ENCODE peak calls at places on chromosome 3, in ten cellular contexts. One of them, this sample, is unnamed.

GRCh38 chr3:188624384-188624783 is 470.4 kb downstream of the LPP start:
- DNase-seq in stomach: peak; percentile 33
- DNase-seq in sigmoid colon: peak; percentile 87
- DNase-seq in breast epithelium: no peak
- DNase-seq in GM23338: no peak
- DNase-seq in HepG2: no peak
- DNase-seq in K562: no peak
- DNase-seq in H1: no peak
- DNase-seq in transverse colon: peak; percentile 29
- DNase-seq in endothelial cell of umbilical vein: no peak
- DNase-seq in this sample: no peak

GRCh38 chr3:150742679-150743078 is 20.3 kb downstream of the SIAH2 start:
- DNase-seq in GM23338: no peak
- DNase-seq in transverse colon: no peak
- DNase-seq in HepG2: no peak
- DNase-seq in stomach: no peak
- DNase-seq in endothelial cell of umbilical vein: no peak
- DNase-seq in breast epithelium: no peak
- DNase-seq in H1: no peak
- DNase-seq in sigmoid colon: no peak
- DNase-seq in K562: no peak
- DNase-seq in this sample: no peak

GRCh38 chr3:95134693-95135375 is 1072.0 kb downstream of the NSUN3 start:
- DNase-seq in endothelial cell of umbilical vein: no peak
- DNase-seq in K562: no peak
- DNase-seq in HepG2: no peak
- DNase-seq in sigmoid colon: no peak
- DNase-seq in stomach: no peak
- DNase-seq in transverse colon: no peak
- DNase-seq in GM23338: no peak
- DNase-seq in breast epithelium: no peak
- DNase-seq in H1: no peak
- DNase-seq in this sample: no peak

GRCh38 chr3:195226900-195227447 is 44.0 kb downstream of the XXYLT1 start:
- DNase-seq in endothelial cell of umbilical vein: peak; percentile 46
- DNase-seq in H1: peak; percentile 45
- DNase-seq in sigmoid colon: peak; percentile 49
- DNase-seq in HepG2: peak; percentile 22
- DNase-seq in stomach: peak; percentile 29
- DNase-seq in K562: peak; percentile 31
- DNase-seq in transverse colon: no peak
- DNase-seq in GM23338: peak; percentile 45
- DNase-seq in breast epithelium: peak; percentile 48
- DNase-seq in this sample: peak; percentile 67

GRCh38 chr3:37017683-37018082 is 24.4 kb downstream of the MLH1 start:
- DNase-seq in breast epithelium: no peak
- DNase-seq in H1: no peak
- DNase-seq in K562: no peak
- DNase-seq in sigmoid colon: no peak
- DNase-seq in endothelial cell of umbilical vein: no peak
- DNase-seq in stomach: no peak
- DNase-seq in transverse colon: no peak
- DNase-seq in GM23338: no peak
- DNase-seq in HepG2: no peak
- DNase-seq in this sample: no peak

GRCh38 chr3:45479627-45480026 is 91.3 kb downstream of the LARS2 start:
- DNase-seq in HepG2: peak; percentile 14
- DNase-seq in transverse colon: no peak
- DNase-seq in GM23338: no peak
- DNase-seq in K562: no peak
- DNase-seq in stomach: no peak
- DNase-seq in sigmoid colon: no peak
- DNase-seq in endothelial cell of umbilical vein: no peak
- DNase-seq in H1: no peak
- DNase-seq in breast epithelium: no peak
- DNase-seq in this sample: no peak

GRCh38 chr3:178022599-178022998 is 513.6 kb upstream of the KCNMB2 start:
- DNase-seq in sigmoid colon: no peak
- DNase-seq in stomach: no peak
- DNase-seq in breast epithelium: no peak
- DNase-seq in K562: peak; percentile 4
- DNase-seq in GM23338: no peak
- DNase-seq in H1: no peak
- DNase-seq in HepG2: no peak
- DNase-seq in transverse colon: no peak
- DNase-seq in endothelial cell of umbilical vein: no peak
- DNase-seq in this sample: no peak

GRCh38 chr3:176795897-176796296 is 401.4 kb downstream of the TBL1XR1 start:
- DNase-seq in stomach: no peak
- DNase-seq in K562: no peak
- DNase-seq in HepG2: no peak
- DNase-seq in sigmoid colon: no peak
- DNase-seq in GM23338: no peak
- DNase-seq in H1: no peak
- DNase-seq in endothelial cell of umbilical vein: peak; percentile 6
- DNase-seq in breast epithelium: no peak
- DNase-seq in transverse colon: no peak
- DNase-seq in this sample: no peak

GRCh38 chr3:138361561-138361971 is 13.2 kb downstream of the MRAS start:
- DNase-seq in K562: no peak
- DNase-seq in GM23338: no peak
- DNase-seq in sigmoid colon: peak; percentile 42
- DNase-seq in endothelial cell of umbilical vein: no peak
- DNase-seq in H1: no peak
- DNase-seq in HepG2: no peak
- DNase-seq in transverse colon: no peak
- DNase-seq in breast epithelium: no peak
- DNase-seq in stomach: no peak
- DNase-seq in this sample: no peak
- H3K27ac ChIP-seq in K562: no peak overlapping the region
- H3K27ac ChIP-seq in GM23338: no peak overlapping the region
- H3K27ac ChIP-seq in sigmoid colon: no peak overlapping the region
- H3K27ac ChIP-seq in endothelial cell of umbilical vein: no peak overlapping the region
- H3K27ac ChIP-seq in H1: no peak overlapping the region
- H3K27ac ChIP-seq in HepG2: no peak overlapping the region
- H3K27ac ChIP-seq in transverse colon: no peak overlapping the region
- H3K27ac ChIP-seq in breast epithelium: peak overlapping the region; percentile 12
- H3K27ac ChIP-seq in stomach: no peak overlapping the region
- H3K27ac ChIP-seq in this sample: no peak overlapping the region

DNA sequence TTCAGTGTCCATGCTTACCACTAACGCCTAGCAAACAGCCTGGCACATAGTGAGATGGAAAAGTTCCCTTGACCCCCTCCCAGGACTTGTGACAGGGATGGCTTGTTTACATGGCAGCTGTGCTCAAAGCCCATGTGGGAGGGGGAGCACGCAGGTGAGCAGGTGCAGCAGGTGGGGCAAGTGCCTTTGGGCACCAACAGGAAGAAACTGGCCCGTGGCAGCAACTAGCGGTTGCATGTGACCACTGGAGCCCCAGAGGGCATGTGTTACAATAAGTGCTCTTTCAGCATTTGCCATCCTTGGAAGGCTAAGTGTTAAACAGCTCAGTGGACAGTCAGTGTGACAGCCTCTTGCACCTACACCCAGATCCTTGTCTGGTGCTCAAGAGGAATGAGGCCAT is 734.6 kb downstream of the TUSC7 start:
- DNase-seq in H1: no peak
- DNase-seq in HepG2: no peak
- DNase-seq in transverse colon: no peak
- DNase-seq in stomach: no peak
- DNase-seq in breast epithelium: no peak
- DNase-seq in endothelial cell of umbilical vein: no peak
- DNase-seq in GM23338: no peak
- DNase-seq in sigmoid colon: no peak
- DNase-seq in K562: no peak
- DNase-seq in this sample: no peak
- TF ChIP-seq POLR2AphosphoS5 in H1: no peak
- TF ChIP-seq POLR2AphosphoS5 in HepG2: no peak
- TF ChIP-seq POLR2AphosphoS5 in transverse colon: no peak
- TF ChIP-seq POLR2AphosphoS5 in stomach: no peak
- TF ChIP-seq POLR2AphosphoS5 in breast epithelium: no peak
- TF ChIP-seq POLR2AphosphoS5 in endothelial cell of umbilical vein: no peak
- TF ChIP-seq POLR2AphosphoS5 in GM23338: no peak
- TF ChIP-seq POLR2AphosphoS5 in sigmoid colon: no peak
- TF ChIP-seq POLR2AphosphoS5 in K562: no peak
- TF ChIP-seq POLR2AphosphoS5 in this sample: no peak

GRCh38 chr3:73772599-73772998 is 147.9 kb upstream of the PDZRN3 start:
- DNase-seq in sigmoid colon: no peak
- DNase-seq in HepG2: no peak
- DNase-seq in breast epithelium: no peak
- DNase-seq in transverse colon: no peak
- DNase-seq in endothelial cell of umbilical vein: no peak
- DNase-seq in stomach: no peak
- DNase-seq in H1: no peak
- DNase-seq in K562: no peak
- DNase-seq in GM23338: no peak
- DNase-seq in this sample: no peak

GRCh38 chr3:73766599-73767378 is 142.0 kb upstream of the PDZRN3 start:
- DNase-seq in transverse colon: no peak
- DNase-seq in GM23338: peak; percentile 3
- DNase-seq in stomach: no peak
- DNase-seq in endothelial cell of umbilical vein: no peak
- DNase-seq in HepG2: no peak
- DNase-seq in breast epithelium: no peak
- DNase-seq in sigmoid colon: peak; percentile 66
- DNase-seq in K562: no peak
- DNase-seq in H1: no peak
- DNase-seq in this sample: no peak

GRCh38 chr3:73765878-73766564 is 141.3 kb upstream of the PDZRN3 start:
- DNase-seq in K562: no peak
- DNase-seq in H1: no peak
- DNase-seq in sigmoid colon: no peak
- DNase-seq in GM23338: no peak
- DNase-seq in endothelial cell of umbilical vein: no peak
- DNase-seq in breast epithelium: no peak
- DNase-seq in transverse colon: no peak
- DNase-seq in stomach: no peak
- DNase-seq in HepG2: no peak
- DNase-seq in this sample: no peak

GRCh38 chr3:73772076-73772475 is 147.3 kb upstream of the PDZRN3 start:
- DNase-seq in breast epithelium: no peak
- DNase-seq in endothelial cell of umbilical vein: no peak
- DNase-seq in K562: no peak
- DNase-seq in GM23338: no peak
- DNase-seq in stomach: no peak
- DNase-seq in H1: no peak
- DNase-seq in transverse colon: no peak
- DNase-seq in HepG2: no peak
- DNase-seq in sigmoid colon: no peak
- DNase-seq in this sample: no peak

GRCh38 chr3:73768594-73769308 is 144.0 kb upstream of the PDZRN3 start:
- DNase-seq in transverse colon: no peak
- DNase-seq in K562: no peak
- DNase-seq in breast epithelium: no peak
- DNase-seq in HepG2: no peak
- DNase-seq in stomach: no peak
- DNase-seq in endothelial cell of umbilical vein: no peak
- DNase-seq in GM23338: peak; percentile 16
- DNase-seq in sigmoid colon: no peak
- DNase-seq in H1: no peak
- DNase-seq in this sample: no peak
- TF ChIP-seq CTCF in transverse colon: no peak
- TF ChIP-seq CTCF in K562: no peak
- TF ChIP-seq CTCF in breast epithelium: no peak
- TF ChIP-seq CTCF in HepG2: no peak
- TF ChIP-seq CTCF in stomach: no peak
- TF ChIP-seq CTCF in endothelial cell of umbilical vein: no peak
- TF ChIP-seq CTCF in GM23338: peak; percentile 47
- TF ChIP-seq CTCF in sigmoid colon: no peak
- TF ChIP-seq CTCF in H1: no peak
- TF ChIP-seq CTCF in this sample: no peak

GRCh38 chr3:144142151-144142855 is 170.7 kb downstream of the DIPK2A start:
- DNase-seq in endothelial cell of umbilical vein: no peak
- DNase-seq in HepG2: no peak
- DNase-seq in transverse colon: no peak
- DNase-seq in sigmoid colon: no peak
- DNase-seq in K562: no peak
- DNase-seq in GM23338: no peak
- DNase-seq in H1: no peak
- DNase-seq in breast epithelium: no peak
- DNase-seq in stomach: no peak
- DNase-seq in this sample: no peak
- H3K27ac ChIP-seq in endothelial cell of umbilical vein: no peak overlapping the region
- H3K27ac ChIP-seq in HepG2: no peak overlapping the region
- H3K27ac ChIP-seq in transverse colon: no peak overlapping the region
- H3K27ac ChIP-seq in sigmoid colon: no peak overlapping the region
- H3K27ac ChIP-seq in K562: no peak overlapping the region
- H3K27ac ChIP-seq in GM23338: no peak overlapping the region
- H3K27ac ChIP-seq in H1: no peak overlapping the region
- H3K27ac ChIP-seq in breast epithelium: peak overlapping the region; percentile 50
- H3K27ac ChIP-seq in stomach: no peak overlapping the region
- H3K27ac ChIP-seq in this sample: no peak overlapping the region